ENCODE peak calls at places on chromosomes 16 and 17, in ten cellular contexts. Z is IMR-90; S is skeletal muscle cell; N is stimulated activated CD4-positive, alpha-beta T cell treated with anti-CD3 and anti-CD28 coated beads, Interleukin-12 subunit alpha, Interleukin-12 subunit beta, amount 100 ng/mL, for 4 hours; O is NCI-H1436; A is NCI-H69; R is HTR-8/SVneo; W is endothelial cell; K is mesothelial cell of epicardium; Y is GM19239. V is an unnamed sample.

GRCh38 chr16:89300976-89301360 is 83.5 kb downstream of the ZNF778 start:
- DNase-seq in Y (no peak), K (no peak), Z (no peak), W (no peak), R (no peak), N (no peak), O (no peak), S (no peak), A (no peak), V (no peak)

GRCh38 chr16:30406911-30407793 is at the start of gene ZNF771:
- DNase-seq in A (peak), S (peak), K (peak), N (peak), R (peak), Y (peak), Z (peak), O (peak), W (peak), V (peak)

GRCh38 chr16:11403920-11404319 is 58.7 kb downstream of the RMI2 start:
- DNase-seq in Y (no peak), N (no peak), O (no peak), W (no peak), S (no peak), K (no peak), A (no peak), R (no peak), Z (no peak), V (no peak)

GRCh38 chr17:83192161-83192788 is 112.9 kb downstream of the METRNL start:
- DNase-seq in A (no peak), S (no peak), W (no peak), Z (peak), N (no peak), Y (no peak), R (no peak), K (peak), O (no peak), V (no peak)

GRCh38 chr16:20897253-20897896 is 2.8 kb downstream of the DCUN1D3 start:
- DNase-seq in W (no peak), Z (peak), S (peak), A (no peak), O (no peak), N (no peak), K (no peak), Y (no peak), R (no peak), V (no peak)

GRCh38 chr16:27602103-27602502 is 52.2 kb downstream of the KATNIP start:
- DNase-seq in S (no peak), Z (no peak), W (no peak), O (no peak), A (no peak), R (no peak), N (no peak), Y (no peak), K (no peak), V (no peak)

GRCh38 chr17:60525347-60525623 is 757 bp downstream of the APPBP2 start:
- DNase-seq in Z (peak), R (no peak), K (no peak), N (no peak), A (no peak), Y (no peak), S (no peak), W (peak), O (no peak), V (peak)

GRCh38 chr16:29978564-29979270 is 5.0 kb downstream of the TAOK2 start:
- DNase-seq in N (no peak), O (no peak), S (no peak), W (no peak), R (no peak), Y (no peak), Z (no peak), A (no peak), K (no peak), V (no peak)

GRCh38 chr17:82659886-82660285 is 11.6 kb upstream of the WDR45B start:
- DNase-seq in O (no peak), N (no peak), W (no peak), A (no peak), S (no peak), Y (no peak), K (no peak), R (no peak), Z (no peak), V (no peak)

GRCh38 chr16:82603784-82604411 is 22.9 kb upstream of the CDH13 start:
- DNase-seq in K (no peak), W (peak), N (no peak), A (peak), S (peak), O (no peak), Z (peak), R (peak), Y (no peak), V (peak)

GRCh38 chr17:17119533-17119932 is 77.3 kb downstream of the MPRIP start:
- DNase-seq in R (no peak), S (peak), N (peak), A (no peak), W (no peak), Y (peak), Z (peak), K (no peak), O (no peak), V (no peak)

V was measured in NCI-H82.